ENCODE peak calls at places on chromosomes 2 and 18, in six cellular contexts. J, V, R, Q, Y and Z are unnamed samples.

GRCh38 chr2:65383571-65384488 is 48.6 kb downstream of the SPRED2 start:
- DNase-seq in V (no peak), Q (no peak), Y (no peak), J (no peak), R (no peak), Z (no peak)

GRCh38 chr18:36114251-36114650 is 14.9 kb downstream of the SLC39A6 start:
- DNase-seq in Y (no peak), V (no peak), J (no peak), Q (no peak), R (no peak), Z (no peak)

GRCh38 chr2:148896116-148896515 is 21.1 kb downstream of the KIF5C start:
- DNase-seq in Q (no peak), V (no peak), J (no peak), Y (no peak), R (no peak), Z (no peak)

GRCh38 chr18:75880913-75881504 is 453.5 kb upstream of the SMIM21 start:
- DNase-seq in V (no peak), Y (no peak), R (no peak), J (no peak), Q (no peak), Z (no peak)

GRCh38 chr2:199433204-199433832 is 24.4 kb downstream of the SATB2 start:
- DNase-seq in Y (no peak), V (no peak), J (no peak), R (no peak), Q (no peak), Z (no peak)

GRCh38 chr2:68482296-68482695 is 14.9 kb downstream of the APLF start:
- DNase-seq in R (no peak), Q (no peak), Y (no peak), V (no peak), J (no peak), Z (no peak)

GRCh38 chr2:66574701-66575624 is 140.0 kb downstream of the MEIS1 start:
- DNase-seq in Q (peak; percentile 55), Y (peak; percentile 73), R (peak; percentile 89), V (no peak), J (no peak), Z (peak; percentile 95)

GRCh38 chr18:7369006-7369405 is 138.1 kb downstream of the LRRC30 start:
- DNase-seq in V (no peak), J (no peak), Y (no peak), R (no peak), Q (no peak), Z (no peak)

GRCh38 chr18:76459687-76460350 is 35.2 kb downstream of the ZNF516 start:
- DNase-seq in J (no peak), V (no peak), Q (no peak), Y (no peak), R (no peak), Z (no peak)

GRCh38 chr2:86286518-86286917 is 50.9 kb downstream of the REEP1 start:
- DNase-seq in R (no peak), Y (no peak), Q (no peak), V (no peak), J (no peak), Z (no peak)

GRCh38 chr2:148813603-148814065 is 61.4 kb upstream of the KIF5C start:
- DNase-seq in Q (no peak), V (no peak), J (peak; percentile 21), Y (no peak), R (no peak), Z (no peak)

GRCh38 chr2:67883316-67884080 is 179.3 kb downstream of the C1D start:
- DNase-seq in Q (no peak), V (no peak), J (no peak), Y (no peak), R (no peak), Z (no peak)

GRCh38 chr2:41791523-41791922 is 256.3 kb upstream of the PKDCC start:
- DNase-seq in V (no peak), Y (no peak), Q (peak; percentile 51), R (no peak), J (no peak), Z (no peak)

GRCh38 chr2:222690564-222691200 is 19.2 kb downstream of the MOGAT1 start:
- DNase-seq in Y (peak; percentile 79), V (peak; percentile 72), Q (peak; percentile 87), R (peak; percentile 81), J (peak; percentile 65), Z (no peak)

GRCh38 chr2:167596072-167596471 is 651.3 kb downstream of the STK39 start:
- DNase-seq in Y (no peak), Q (no peak), J (no peak), V (no peak), R (no peak), Z (no peak)

GRCh38 chr18:48868468-48869466 is 82.0 kb downstream of the SMAD7 start:
- DNase-seq in Y (no peak), V (no peak), J (peak; percentile 22), R (peak; percentile 65), Q (peak; percentile 63), Z (no peak)

GRCh38 chr2:230134496-230135073 is 65.9 kb upstream of the SLC16A14 start:
- DNase-seq in V (no peak), Q (peak; percentile 91), Y (no peak), R (no peak), J (no peak), Z (peak; percentile 60)

GRCh38 chr2:205117125-205117524 is 565.2 kb upstream of the NRP2 start:
- DNase-seq in V (no peak), Y (no peak), Q (no peak), R (no peak), J (no peak), Z (no peak)

GRCh38 chr2:225122582-225123486 is 80.6 kb upstream of the DOCK10 start:
- DNase-seq in Q (peak; percentile 35), J (peak; percentile 5), R (no peak), V (peak; percentile 4), Y (no peak), Z (no peak)

GRCh38 chr2:47230418-47230817 is 75.3 kb upstream of the STPG4 start:
- DNase-seq in Q (no peak), Y (peak; percentile 85), R (no peak), J (no peak), V (no peak), Z (no peak)

GRCh38 chr2:159922563-159922962 is 124.6 kb upstream of the CD302 start:
- DNase-seq in V (no peak), R (no peak), Q (no peak), J (no peak), Y (no peak), Z (no peak)

GRCh38 chr2:230949966-230950832 is 25.2 kb upstream of the GPR55 start:
- DNase-seq in R (no peak), J (no peak), V (no peak), Y (no peak), Q (no peak), Z (no peak)

GRCh38 chr2:29187926-29188325 is 72.7 kb downstream of the CLIP4 start:
- DNase-seq in J (no peak), Q (no peak), R (no peak), V (no peak), Y (no peak), Z (no peak)

GRCh38 chr2:29186812-29187211 is 71.6 kb downstream of the CLIP4 start:
- DNase-seq in V (no peak), Y (no peak), R (no peak), Q (no peak), J (no peak), Z (no peak)

GRCh38 chr2:29182920-29183319 is 67.7 kb downstream of the CLIP4 start:
- DNase-seq in J (no peak), Q (no peak), Y (no peak), R (no peak), V (no peak), Z (no peak)

GRCh38 chr2:29182334-29182733 is 67.1 kb downstream of the CLIP4 start:
- DNase-seq in Q (no peak), R (no peak), Y (no peak), J (no peak), V (no peak), Z (no peak)

GRCh38 chr2:29184531-29184930 is 69.3 kb downstream of the CLIP4 start:
- DNase-seq in J (no peak), Y (no peak), R (no peak), V (no peak), Q (no peak), Z (no peak)
- H3K4me3 ChIP-seq in J (no peak overlapping the region), Y (no peak overlapping the region), R (no peak overlapping the region), V (no peak overlapping the region), Q (no peak overlapping the region), Z (no peak overlapping the region)

GRCh38 chr18:69790649-69791048 is 157.0 kb downstream of the CD226 start:
- DNase-seq in V (no peak), R (no peak), Y (no peak), Q (no peak), J (no peak), Z (no peak)
- H3K4me3 ChIP-seq in V (no peak overlapping the region), R (no peak overlapping the region), Y (no peak overlapping the region), Q (no peak overlapping the region), J (no peak overlapping the region), Z (no peak overlapping the region)

GRCh38 chr18:50307400-50307737 is 19.9 kb upstream of the CXXC1 start:
- DNase-seq in Q (no peak), V (no peak), Y (no peak), R (no peak), J (no peak), Z (no peak)

GRCh38 chr18:50310080-50310479 is 22.6 kb upstream of the CXXC1 start:
- DNase-seq in Q (no peak), V (no peak), R (no peak), Y (no peak), J (no peak), Z (no peak)

GRCh38 chr18:50307738-50308470 is 20.4 kb upstream of the CXXC1 start:
- DNase-seq in Q (peak; percentile 97), V (peak; percentile 88), R (peak; percentile 96), J (peak; percentile 89), Y (peak; percentile 89), Z (no peak)

GRCh38 chr18:50311573-50312106 is 24.1 kb upstream of the CXXC1 start:
- DNase-seq in Y (no peak), J (no peak), Q (peak; percentile 25), R (no peak), V (no peak), Z (no peak)

GRCh38 chr18:50306944-50307343 is 19.5 kb upstream of the CXXC1 start:
- DNase-seq in J (no peak), V (no peak), Y (no peak), R (no peak), Q (peak; percentile 65), Z (no peak)
- H3K4me3 ChIP-seq in J (peak overlapping the region; percentile 89), V (peak overlapping the region; percentile 58), Y (peak overlapping the region; percentile 54), R (peak overlapping the region; percentile 68), Q (peak overlapping the region; percentile 77), Z (peak overlapping the region; percentile 61)

DNA sequence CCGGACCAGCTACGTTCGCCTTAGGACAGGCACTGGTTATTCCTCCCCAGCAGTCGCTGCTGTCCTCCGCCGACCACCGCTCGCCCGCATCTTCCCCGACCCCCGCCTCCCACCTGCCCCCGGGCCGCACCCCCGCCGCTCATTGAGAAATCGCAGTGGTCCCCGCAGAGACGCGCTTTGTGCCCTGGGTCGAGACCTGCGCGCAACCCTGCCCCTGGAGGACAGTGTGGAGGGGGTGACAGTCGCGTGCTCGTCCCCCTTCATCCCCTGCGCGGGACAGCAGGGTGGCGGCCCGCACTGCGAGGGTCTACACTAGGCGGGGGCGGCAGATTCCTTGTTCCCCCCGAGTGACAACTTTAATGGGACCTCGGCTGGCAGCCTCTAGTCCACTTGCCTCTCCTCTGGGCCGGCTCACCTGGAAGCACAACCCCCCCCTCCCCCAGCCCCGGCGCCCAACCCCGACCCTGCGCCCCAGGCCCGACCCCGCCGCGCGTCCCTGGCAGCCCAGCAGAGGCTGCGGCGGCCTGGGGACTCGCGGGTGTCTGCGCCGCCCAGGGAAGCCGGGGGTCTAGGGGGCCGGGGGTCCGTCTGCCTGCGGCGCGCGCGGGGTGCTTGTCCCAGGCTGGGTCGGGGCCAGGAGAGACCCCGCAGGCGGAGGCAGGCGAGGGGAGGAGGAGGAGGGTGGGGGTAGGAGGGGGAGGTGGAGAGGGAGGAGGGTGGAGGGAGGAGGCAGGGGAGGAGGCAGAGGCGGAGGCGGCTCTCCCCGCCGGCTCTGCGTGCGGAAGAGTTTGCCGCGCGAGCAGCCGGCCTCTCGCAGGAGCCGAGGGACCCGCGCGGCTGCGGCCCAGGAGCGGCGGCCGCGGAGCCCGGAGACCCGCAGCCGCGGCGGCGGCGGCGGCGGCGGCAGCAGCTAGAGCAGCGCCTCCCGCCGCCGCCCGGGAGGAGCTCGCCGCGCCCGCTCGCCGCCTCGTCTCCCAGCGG is at the start of gene NPAS2:
- DNase-seq in R (peak; percentile 83), Q (peak; percentile 46), Y (peak; percentile 71), V (peak; percentile 25), J (no peak), Z (no peak)
- H3K4me3 ChIP-seq in R (peak within 1 kb of the TSS; percentile 54), Q (no peak within 1 kb of the TSS), Y (peak within 1 kb of the TSS; percentile 91), V (peak within 1 kb of the TSS; percentile 32), J (no peak within 1 kb of the TSS), Z (peak within 1 kb of the TSS; percentile 82)